ENCODE peak calls at places on chromosomes 2 and 18, in eight cellular contexts. E is prostate gland, C is cardiac muscle cell, Z is right atrium auricular region, B is fibroblast of lung, Q is stomach, K is tibial artery, F is IMR-90. Y is an unnamed sample.
A peak's percentile ranks its signal among the peaks of the same experiment; 100 is the strongest.

GRCh38 chr2:43399515-43400245 is 173.3 kb upstream of the ZFP36L2 start:
- DNase-seq in E (no peak), C (no peak), Z (no peak), B (peak; percentile 87), Q (no peak), K (no peak), F (peak; percentile 87), Y (peak; percentile 39)

GRCh38 chr18:76376225-76376624 is 118.8 kb downstream of the ZNF516 start:
- DNase-seq in E (no peak), C (no peak), Z (no peak), B (no peak), Q (no peak), K (no peak), F (peak; percentile 54), Y (no peak)

GRCh38 chr2:231709636-231709980 is 1.3 kb downstream of the PTMA start:
- DNase-seq in E (peak; percentile 34), C (peak; percentile 63), Z (peak; percentile 77), B (no peak), Q (peak; percentile 56), K (peak; percentile 74), F (no peak), Y (peak; percentile 61)

GRCh38 chr2:206158563-206159345 is 490 bp downstream of the NDUFS1 start:
- DNase-seq in E (no peak), C (peak; percentile 48), Z (no peak), B (peak; percentile 42), Q (no peak), K (no peak), F (peak; percentile 31), Y (no peak)

GRCh38 chr2:26580751-26581150 is 60.4 kb downstream of the CIB4 start:
- DNase-seq in E (no peak), C (no peak), Z (no peak), B (no peak), Q (no peak), K (no peak), F (no peak), Y (no peak)

GRCh38 chr2:202141319-202141947 is 68.4 kb downstream of the KIAA2012 start:
- DNase-seq in E (no peak), C (no peak), Z (no peak), B (no peak), Q (no peak), K (no peak), F (no peak), Y (no peak)

GRCh38 chr2:206225435-206226232 is 48.8 kb upstream of the ZDBF2 start:
- DNase-seq in E (no peak), C (no peak), Z (no peak), B (no peak), Q (no peak), K (no peak), F (no peak), Y (no peak)

GRCh38 chr2:16198166-16198912 is 258.0 kb downstream of the MYCN start:
- DNase-seq in E (no peak), C (no peak), Z (no peak), B (no peak), Q (no peak), K (no peak), F (no peak), Y (no peak)

GRCh38 chr2:23425338-23425871 is 40.4 kb downstream of the KLHL29 start:
- DNase-seq in E (no peak), C (no peak), Z (peak; percentile 55), B (no peak), Q (no peak), K (no peak), F (no peak), Y (no peak)

GRCh38 chr18:7678801-7679200 is 111.7 kb downstream of the PTPRM start:
- DNase-seq in E (no peak), C (no peak), Z (no peak), B (no peak), Q (no peak), K (no peak), F (no peak), Y (no peak)

GRCh38 chr2:95664086-95664441 is 72.3 kb downstream of the TRIM43 start:
- DNase-seq in E (no peak), C (no peak), Z (no peak), B (no peak), Q (no peak), K (no peak), F (no peak), Y (no peak)

GRCh38 chr2:21041943-21042707 is 1.7 kb downstream of the APOB start:
- DNase-seq in E (no peak), C (no peak), Z (no peak), B (no peak), Q (no peak), K (no peak), F (no peak), Y (no peak)

GRCh38 chr2:45169339-45170190 is 160.3 kb upstream of the SIX2 start:
- DNase-seq in E (no peak), C (peak; percentile 51), Z (no peak), B (no peak), Q (no peak), K (no peak), F (no peak), Y (peak; percentile 19)

GRCh38 chr18:6653880-6654279 is 75.6 kb upstream of the ARHGAP28 start:
- DNase-seq in E (no peak), C (no peak), Z (no peak), B (no peak), Q (no peak), K (no peak), F (no peak), Y (no peak)

GRCh38 chr2:45857206-45857605 is 205.7 kb downstream of the PRKCE start:
- DNase-seq in E (no peak), C (no peak), Z (no peak), B (no peak), Q (no peak), K (no peak), F (no peak), Y (peak; percentile 36)

GRCh38 chr2:105738658-105739051 is 6.1 kb upstream of the NCK2 start:
- DNase-seq in E (no peak), C (no peak), Z (no peak), B (no peak), Q (no peak), K (no peak), F (no peak), Y (no peak)

GRCh38 chr2:105732955-105733607 is 11.6 kb upstream of the NCK2 start:
- DNase-seq in E (no peak), C (no peak), Z (no peak), B (no peak), Q (no peak), K (no peak), F (no peak), Y (no peak)

GRCh38 chr2:105737980-105738657 is 6.6 kb upstream of the NCK2 start:
- DNase-seq in E (no peak), C (no peak), Z (no peak), B (no peak), Q (no peak), K (no peak), F (no peak), Y (no peak)

GRCh38 chr2:105734762-105735538 is 9.8 kb upstream of the NCK2 start:
- DNase-seq in E (no peak), C (no peak), Z (no peak), B (peak; percentile 93), Q (no peak), K (no peak), F (peak; percentile 57), Y (no peak)

DNA sequence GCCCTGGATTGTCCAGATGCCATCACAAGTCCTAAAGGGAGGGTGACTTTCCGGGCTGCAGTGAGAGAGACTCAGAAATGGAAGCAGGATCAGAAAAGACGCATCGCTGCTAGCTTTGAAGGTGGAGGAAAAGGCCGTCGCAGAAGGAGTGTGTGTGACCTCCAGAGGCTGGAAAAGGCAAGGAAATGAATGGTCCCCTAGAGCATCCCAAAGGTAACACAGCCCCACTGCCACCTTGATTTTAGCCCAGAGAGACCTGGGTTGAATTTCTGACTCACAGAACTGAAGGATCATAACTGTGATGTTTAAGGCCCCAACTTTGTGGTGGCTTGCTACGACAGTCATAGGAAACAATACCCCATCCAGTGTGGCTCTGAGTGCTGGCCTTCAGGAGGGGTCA is 8.6 kb upstream of the NCK2 start:
- DNase-seq in E (no peak), C (no peak), Z (no peak), B (no peak), Q (no peak), K (no peak), F (no peak), Y (no peak)
- TF ChIP-seq CTCF in E (no peak), C (no peak), Z (no peak), B (no peak), Q (no peak), K (no peak), F (no peak), Y (no peak)

DNA sequence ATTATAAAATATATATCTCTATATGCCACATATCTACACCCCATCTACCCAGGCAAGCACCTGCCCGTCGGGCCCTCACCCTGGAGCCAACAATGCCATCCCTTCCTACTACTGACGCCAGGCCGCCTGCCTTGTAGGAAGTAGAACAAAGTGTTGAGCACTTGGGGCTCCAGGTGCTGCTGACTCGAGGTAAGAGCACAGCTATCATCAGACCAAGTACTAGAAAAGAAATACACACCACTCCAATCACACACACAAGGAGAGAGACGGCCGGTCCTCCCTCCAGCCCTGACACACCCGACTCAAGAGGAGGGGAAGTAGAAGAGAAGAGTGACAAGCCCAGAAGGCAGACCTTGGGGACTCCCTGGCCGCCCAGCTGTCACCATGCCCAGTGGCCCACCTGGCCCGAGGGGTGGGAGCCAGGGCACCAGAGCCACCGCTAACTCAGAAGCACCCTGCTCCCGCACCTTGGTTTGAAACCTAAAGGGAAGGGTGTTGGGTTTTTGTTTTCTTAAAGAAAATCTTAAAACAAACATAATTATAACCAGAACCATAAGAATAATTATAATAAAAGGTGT is 64.0 kb upstream of the POMC start:
- DNase-seq in E (no peak), C (no peak), Z (no peak), B (no peak), Q (no peak), K (no peak), F (no peak), Y (no peak)
- H3K36me3 ChIP-seq in E (peaks cover 6% of the 10 kb centered on the region), C (peaks cover 36% of the 10 kb centered on the region), Z (peaks cover 56% of the 10 kb centered on the region), B (peaks cover 3% of the 10 kb centered on the region), Q (peaks cover 65% of the 10 kb centered on the region), K (peaks cover 61% of the 10 kb centered on the region), F (peaks cover 37% of the 10 kb centered on the region), Y (no peaks in the 10 kb centered on the region)

DNA sequence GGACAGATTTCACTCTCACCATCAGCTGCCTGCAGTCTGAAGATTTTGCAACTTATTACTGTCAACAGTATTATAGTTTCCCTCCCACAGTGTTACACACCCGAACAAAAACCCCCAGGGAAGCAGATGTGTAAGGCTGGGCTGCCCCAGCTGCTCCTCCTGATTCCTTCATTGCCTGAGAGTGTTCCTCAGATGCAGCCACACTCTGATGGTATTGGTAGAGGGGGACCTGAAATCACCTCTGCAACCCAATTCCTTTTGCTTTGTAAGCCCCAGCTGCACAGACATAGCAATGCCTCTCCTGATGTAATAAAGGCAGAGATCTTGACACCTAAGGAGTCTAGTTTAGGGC is 1529.8 kb downstream of the RPIA start:
- DNase-seq in E (no peak), C (no peak), Z (no peak), B (no peak), Q (no peak), K (no peak), F (no peak), Y (no peak)
- H3K4me3 ChIP-seq in E (no peak overlapping the region), C (no peak overlapping the region), Z (no peak overlapping the region), B (no peak overlapping the region), Q (no peak overlapping the region), K (no peak overlapping the region), F (no peak overlapping the region), Y (no peak overlapping the region)

GRCh38 chr2:72326759-72327158 is 179.1 kb upstream of the CYP26B1 start:
- DNase-seq in E (no peak), C (no peak), Z (no peak), B (peak; percentile 60), Q (no peak), K (no peak), F (no peak), Y (no peak)

GRCh38 chr2:72330673-72331072 is 183.0 kb upstream of the CYP26B1 start:
- DNase-seq in E (no peak), C (no peak), Z (no peak), B (peak; percentile 8), Q (no peak), K (no peak), F (peak; percentile 3), Y (no peak)

GRCh38 chr2:72325592-72326422 is 178.1 kb upstream of the CYP26B1 start:
- DNase-seq in E (no peak), C (peak; percentile 16), Z (no peak), B (no peak), Q (peak; percentile 31), K (no peak), F (peak; percentile 1), Y (peak; percentile 30)
- TF ChIP-seq CTCF in E (no peak), C (peak; percentile 77), Z (peak; percentile 61), B (peak; percentile 51), Q (peak; percentile 23), K (peak; percentile 6), F (peak; percentile 48), Y (peak; percentile 13)